ENCODE peak calls at places on chromosomes 13 and 19, in five cellular contexts. Q is IMR-90, P is nephron progenitor cell, C is frontal cortex, M is gastrocnemius medialis. B is an unnamed sample.

GRCh38 chr13:92739306-92739818 is 487.2 kb upstream of the GPC6 start:
- DNase-seq in M (no peak), C (no peak), P (no peak), Q (peak), B (no peak)

GRCh38 chr19:34669305-34669704 is 7.7 kb downstream of the SCGB2B2 start:
- DNase-seq in P (no peak), C (no peak), Q (no peak), M (no peak), B (no peak)

GRCh38 chr13:28161370-28161769 is 23.0 kb downstream of the PAN3 start:
- DNase-seq in C (no peak), Q (peak), M (no peak), P (no peak), B (peak)

GRCh38 chr19:30226464-30227070 is 145.6 kb upstream of the ZNF536 start:
- DNase-seq in P (peak), Q (no peak), C (peak), M (no peak), B (peak)

GRCh38 chr13:83796364-83796763 is 85.9 kb downstream of the SLITRK1 start:
- DNase-seq in Q (no peak), M (no peak), P (no peak), C (no peak), B (no peak)

GRCh38 chr19:18442941-18443340 is 5.0 kb upstream of the ISYNA1 start:
- DNase-seq in C (no peak), P (no peak), Q (no peak), M (no peak), B (no peak)

GRCh38 chr19:30807263-30807662 is 435.1 kb downstream of the ZNF536 start:
- DNase-seq in C (no peak), P (no peak), Q (no peak), M (no peak), B (no peak)

GRCh38 chr13:113216165-113217056 is 7.0 kb downstream of the CUL4A start:
- DNase-seq in M (peak), Q (peak), P (peak), C (no peak), B (peak)

GRCh38 chr19:11736696-11737095 is 2.0 kb downstream of the ZNF823 start:
- DNase-seq in C (no peak), M (peak), P (no peak), Q (peak), B (peak)

GRCh38 chr13:98507060-98507797 is 69.7 kb downstream of the STK24 start:
- DNase-seq in Q (no peak), P (no peak), C (no peak), M (no peak), B (peak)

GRCh38 chr19:44890366-44891015 is 563 bp upstream of the TOMM40 start:
- DNase-seq in M (peak), Q (peak), P (no peak), C (peak), B (peak)

GRCh38 chr13:69857188-69857821 is 250.3 kb upstream of the ATXN8OS start:
- DNase-seq in P (peak), M (no peak), Q (peak), C (no peak), B (no peak)

GRCh38 chr13:28978574-28978973 is 158.4 kb downstream of the MTUS2 start:
- DNase-seq in M (no peak), Q (no peak), P (no peak), C (no peak), B (no peak)

GRCh38 chr13:51761638-51762350 is 42.2 kb downstream of the DHRS12 start:
- DNase-seq in P (no peak), M (no peak), Q (peak), C (no peak), B (no peak)

GRCh38 chr13:110354715-110355473 is 47.8 kb downstream of the COL4A2 start:
- DNase-seq in Q (no peak), P (no peak), M (no peak), C (no peak), B (no peak)

B was measured in retina.